ENCODE peak calls at places on chromosomes 6 and 20, in five cellular contexts. U is PC-3; Z is stimulated activated CD8-positive, alpha-beta memory T cell treated with anti-CD3 and anti-CD28 coated beads, Interleukin-2, amount 100 ng/mL, for 48 hours; C is progenitor cell of endocrine pancreas; M is pancreas. X is an unnamed sample.

GRCh38 chr6:4282926-4283325 is 147.6 kb upstream of the ECI2 start:
- DNase-seq in U (no peak), Z (no peak), C (no peak), M (no peak), X (no peak)

GRCh38 chr6:17600527-17601388 is 656 bp downstream of the FAM8A1 start:
- DNase-seq in U (peak; percentile 35), Z (peak; percentile 28), C (peak; percentile 53), M (peak; percentile 53), X (peak; percentile 78)

GRCh38 chr6:26240981-26241770 is 123.8 kb upstream of the BTN3A2 start:
- DNase-seq in U (no peak), Z (peak; percentile 50), C (no peak), M (no peak), X (peak; percentile 37)

GRCh38 chr6:37904590-37904989 is 85.1 kb downstream of the ZFAND3 start:
- DNase-seq in U (no peak), Z (no peak), C (no peak), M (no peak), X (no peak)

GRCh38 chr6:135382182-135382628 is 115.3 kb downstream of the AHI1 start:
- DNase-seq in U (no peak), Z (no peak), C (no peak), M (no peak), X (no peak)

GRCh38 chr20:17358854-17359253 is 132.0 kb downstream of the PCSK2 start:
- DNase-seq in U (no peak), Z (no peak), C (no peak), M (no peak), X (no peak)

GRCh38 chr6:84462697-84463096 is 235.3 kb upstream of the CEP162 start:
- DNase-seq in U (peak; percentile 15), Z (no peak), C (no peak), M (no peak), X (no peak)

GRCh38 chr6:47235964-47236760 is 73.5 kb downstream of the TNFRSF21 start:
- DNase-seq in U (no peak), Z (no peak), C (no peak), M (no peak), X (no peak)

GRCh38 chr6:108714012-108714773 is 134.0 kb upstream of the ARMC2 start:
- DNase-seq in U (no peak), Z (no peak), C (no peak), M (no peak), X (no peak)

GRCh38 chr20:44884907-44885391 is 556 bp upstream of the YWHAB start:
- DNase-seq in U (no peak), Z (no peak), C (no peak), M (no peak), X (no peak)

GRCh38 chr20:57473246-57474042 is 51.5 kb downstream of the CTCFL start:
- DNase-seq in U (no peak), Z (no peak), C (no peak), M (no peak), X (no peak)

GRCh38 chr20:24405810-24406209 is 63.6 kb upstream of the SYNDIG1 start:
- DNase-seq in U (no peak), Z (no peak), C (no peak), M (no peak), X (no peak)

GRCh38 chr20:14234666-14235295 is 102.6 kb downstream of the FLRT3 start:
- DNase-seq in U (peak; percentile 76), Z (no peak), C (no peak), M (no peak), X (no peak)

GRCh38 chr6:122154912-122155516 is 244.4 kb upstream of the HSF2 start:
- DNase-seq in U (no peak), Z (no peak), C (no peak), M (peak; percentile 16), X (peak; percentile 1)

GRCh38 chr20:35166242-35166830 is 5.5 kb upstream of the PROCR start:
- DNase-seq in U (no peak), Z (no peak), C (no peak), M (no peak), X (no peak)

GRCh38 chr20:23753589-23753988 is 2.9 kb upstream of the CST1 start:
- DNase-seq in U (no peak), Z (no peak), C (no peak), M (no peak), X (no peak)

GRCh38 chr6:103036846-103037245 is 1643.3 kb downstream of the GRIK2 start:
- DNase-seq in U (no peak), Z (no peak), C (no peak), M (no peak), X (no peak)

GRCh38 chr6:83893024-83893423 is 33.5 kb downstream of the CYB5R4 start:
- DNase-seq in U (no peak), Z (no peak), C (no peak), M (no peak), X (peak; percentile 72)

GRCh38 chr6:13485923-13486557 is 1.4 kb downstream of the GFOD1 start:
- DNase-seq in U (peak; percentile 57), Z (peak; percentile 23), C (no peak), M (peak; percentile 35), X (peak; percentile 81)

GRCh38 chr6:155125916-155126315 is 130.8 kb downstream of the TIAM2 start:
- DNase-seq in U (no peak), Z (no peak), C (no peak), M (no peak), X (no peak)

GRCh38 chr20:32477594-32478512 is 107.3 kb downstream of the NOL4L start:
- DNase-seq in U (no peak), Z (no peak), C (peak; percentile 6), M (peak; percentile 79), X (no peak)

GRCh38 chr6:100913400-100914276 is 32.5 kb upstream of the ASCC3 start:
- DNase-seq in U (no peak), Z (no peak), C (peak; percentile 28), M (no peak), X (peak; percentile 69)

GRCh38 chr6:39926668-39927067 is 7.6 kb downstream of the MOCS1 start:
- DNase-seq in U (no peak), Z (no peak), C (no peak), M (no peak), X (peak; percentile 23)

GRCh38 chr20:3093861-3094361 is 9.4 kb upstream of the AVP start:
- DNase-seq in U (no peak), Z (no peak), C (no peak), M (no peak), X (no peak)

GRCh38 chr6:135789375-135789774 is 62.1 kb upstream of the PDE7B start:
- DNase-seq in U (no peak), Z (no peak), C (no peak), M (no peak), X (no peak)

X was measured in DMS53.